ENCODE peak calls at places on chromosomes 1 and 21, in ten cellular contexts. R is pancreas; C is adipocyte; X is testis; N is neuronal stem cell; Q is Peyer's patch; Y is CD8-positive, alpha-beta T cell; B is heart left ventricle; L is sigmoid colon; F is left ventricle myocardium inferior. D is an unnamed sample.

GRCh38 chr1:219733511-219733910 is 120.6 kb upstream of the ZC3H11B start:
- DNase-seq in R (no peak), C (no peak), X (no peak), N (no peak), Q (no peak), Y (no peak), B (no peak), L (no peak), F (no peak), D (no peak)

GRCh38 chr1:69700770-69701169 is 133.0 kb downstream of the LRRC7 start:
- DNase-seq in R (peak; percentile 4), C (peak; percentile 4), X (no peak), N (peak; percentile 3), Q (no peak), Y (no peak), B (no peak), L (no peak), F (no peak), D (no peak)

GRCh38 chr1:3121401-3122215 is 52.6 kb downstream of the PRDM16 start:
- DNase-seq in R (no peak), C (no peak), X (no peak), N (no peak), Q (no peak), Y (no peak), B (no peak), L (no peak), F (no peak), D (no peak)

GRCh38 chr1:110722835-110723234 is 48.1 kb upstream of the KCNA3 start:
- DNase-seq in R (no peak), C (no peak), X (no peak), N (no peak), Q (no peak), Y (no peak), B (no peak), L (no peak), F (no peak), D (no peak)

GRCh38 chr1:107883562-107883961 is 81.4 kb downstream of the VAV3 start:
- DNase-seq in R (no peak), C (no peak), X (no peak), N (no peak), Q (no peak), Y (no peak), B (no peak), L (no peak), F (no peak), D (no peak)

GRCh38 chr1:103459385-103459784 is 66.1 kb upstream of the RNPC3 start:
- DNase-seq in R (no peak), C (no peak), X (no peak), N (no peak), Q (no peak), Y (no peak), B (no peak), L (no peak), F (no peak), D (no peak)

GRCh38 chr1:61053712-61054608 is 28.4 kb upstream of the NFIA start:
- DNase-seq in R (peak; percentile 27), C (no peak), X (peak; percentile 69), N (no peak), Q (peak; percentile 61), Y (peak; percentile 13), B (peak; percentile 64), L (peak; percentile 68), F (peak; percentile 74), D (no peak)

GRCh38 chr1:59237905-59238304 is 59.0 kb upstream of the FGGY start:
- DNase-seq in R (no peak), C (no peak), X (no peak), N (no peak), Q (no peak), Y (no peak), B (no peak), L (no peak), F (no peak), D (no peak)

GRCh38 chr1:151985270-151985669 is 8.4 kb downstream of the S100A10 start:
- DNase-seq in R (no peak), C (no peak), X (no peak), N (no peak), Q (no peak), Y (no peak), B (no peak), L (no peak), F (no peak), D (no peak)

GRCh38 chr1:151984313-151984956 is 9.2 kb downstream of the S100A10 start:
- DNase-seq in R (no peak), C (no peak), X (no peak), N (no peak), Q (no peak), Y (peak; percentile 31), B (no peak), L (no peak), F (no peak), D (no peak)

GRCh38 chr1:151986501-151987190 is 7.0 kb downstream of the S100A10 start:
- DNase-seq in R (no peak), C (no peak), X (no peak), N (no peak), Q (no peak), Y (no peak), B (no peak), L (no peak), F (no peak), D (no peak)

GRCh38 chr1:151988405-151988851 is 5.2 kb downstream of the S100A10 start:
- DNase-seq in R (no peak), C (peak; percentile 81), X (no peak), N (no peak), Q (no peak), Y (no peak), B (no peak), L (no peak), F (no peak), D (no peak)

GRCh38 chr1:151985768-151986167 is 7.9 kb downstream of the S100A10 start:
- DNase-seq in R (no peak), C (no peak), X (no peak), N (no peak), Q (no peak), Y (no peak), B (no peak), L (no peak), F (no peak), D (no peak)
- H3K4me1 ChIP-seq in R (no peaks in the 10 kb centered on the region), C (peaks cover 90% of the 10 kb centered on the region), X (peaks cover 29% of the 10 kb centered on the region), N (no peaks in the 10 kb centered on the region), Q (peaks cover 63% of the 10 kb centered on the region), Y (peaks cover 48% of the 10 kb centered on the region), B (peaks cover 73% of the 10 kb centered on the region), L (no peaks in the 10 kb centered on the region), F (peaks cover 93% of the 10 kb centered on the region), D (peaks cover 31% of the 10 kb centered on the region)

GRCh38 chr1:184974086-184974836 is at the start of gene NIBAN1:
- DNase-seq in R (peak; percentile 71), C (peak; percentile 68), X (peak; percentile 49), N (peak; percentile 14), Q (peak; percentile 84), Y (peak; percentile 59), B (peak; percentile 73), L (peak; percentile 92), F (peak; percentile 78), D (peak; percentile 65)

GRCh38 chr1:184973308-184974085 is 811 bp downstream of the NIBAN1 start:
- DNase-seq in R (peak; percentile 46), C (peak; percentile 88), X (peak; percentile 42), N (peak; percentile 27), Q (no peak), Y (peak; percentile 56), B (peak; percentile 51), L (peak; percentile 76), F (peak; percentile 59), D (peak; percentile 65)

GRCh38 chr1:184972281-184973055 is 1.8 kb downstream of the NIBAN1 start:
- DNase-seq in R (no peak), C (peak; percentile 57), X (no peak), N (no peak), Q (no peak), Y (no peak), B (no peak), L (no peak), F (no peak), D (no peak)

GRCh38 chr1:184975208-184975875 is 1.0 kb upstream of the NIBAN1 start:
- DNase-seq in R (peak; percentile 24), C (no peak), X (no peak), N (no peak), Q (no peak), Y (no peak), B (no peak), L (no peak), F (no peak), D (no peak)

DNA sequence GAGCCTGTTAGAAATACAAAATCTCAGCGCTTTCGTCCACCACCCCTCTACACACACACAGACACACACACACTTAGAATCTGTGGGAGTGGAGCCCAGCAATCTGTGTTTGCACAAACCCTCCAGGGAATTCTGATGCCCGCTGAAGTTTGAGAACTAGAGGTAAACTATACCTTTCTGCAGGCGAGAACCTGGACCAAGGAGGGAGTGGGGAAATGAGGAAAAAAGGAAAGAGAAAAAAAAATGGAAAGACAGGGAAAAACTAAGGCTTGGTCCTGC is 468 bp upstream of the NIBAN1 start:
- DNase-seq in R (no peak), C (no peak), X (no peak), N (no peak), Q (no peak), Y (no peak), B (no peak), L (no peak), F (no peak), D (no peak)
- H3K4me3 ChIP-seq in R (peak overlapping the region; percentile 65), C (peak overlapping the region; percentile 83), X (no peak overlapping the region), N (no peak overlapping the region), Q (no peak overlapping the region), Y (peak overlapping the region; percentile 65), B (peak overlapping the region; percentile 82), L (peak overlapping the region; percentile 87), F (peak overlapping the region; percentile 91), D (peak overlapping the region; percentile 89)

DNA sequence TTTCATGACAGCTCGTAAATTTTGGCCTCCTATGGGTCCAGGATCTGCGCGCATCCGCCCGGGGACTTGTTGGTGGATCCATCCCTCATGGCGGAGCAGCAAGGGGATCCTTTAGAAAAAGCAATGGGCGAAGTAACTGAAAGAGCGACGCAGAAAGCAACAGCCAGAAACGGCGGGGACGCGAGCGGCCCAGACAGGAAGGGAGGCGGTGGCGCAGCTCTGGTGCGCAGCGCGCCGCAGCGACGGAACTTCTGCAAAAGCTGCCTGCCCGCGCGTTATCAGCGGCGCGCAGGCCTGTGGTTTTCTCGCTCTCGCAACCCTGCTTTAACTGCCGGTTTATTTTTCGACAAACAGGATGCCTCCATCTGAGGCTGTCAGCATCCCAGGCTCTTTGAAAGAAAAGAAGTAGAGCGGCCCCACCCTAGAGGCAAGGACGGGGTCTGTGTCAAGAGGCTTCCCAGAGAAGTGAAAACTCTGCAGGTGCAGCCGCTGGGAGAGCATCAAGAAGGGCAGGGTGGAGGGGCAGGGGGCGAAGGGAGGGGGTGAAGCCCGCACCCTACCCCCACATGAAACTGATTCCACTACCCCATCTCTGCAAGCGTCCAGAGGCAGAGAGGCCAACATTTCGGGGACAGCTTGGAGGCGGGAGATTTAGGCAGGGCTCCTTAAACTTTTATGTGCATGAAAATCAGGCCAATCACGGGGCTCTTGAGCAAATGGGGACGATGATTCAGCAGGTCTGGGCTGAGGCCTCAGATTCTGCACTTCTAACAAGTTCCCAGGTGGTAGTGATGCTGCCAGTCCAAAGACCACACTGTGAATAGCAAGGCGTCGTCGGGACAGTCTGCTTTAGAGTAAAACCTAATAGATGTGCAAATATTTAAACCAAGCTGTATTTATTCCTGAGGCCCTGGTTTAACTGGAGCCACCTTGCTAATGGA is 22.2 kb downstream of the RUNX1 start:
- DNase-seq in R (no peak), C (no peak), X (peak; percentile 66), N (peak; percentile 21), Q (peak; percentile 94), Y (peak; percentile 88), B (peak; percentile 44), L (peak; percentile 71), F (peak; percentile 68), D (peak; percentile 78)
- H3K4me1 ChIP-seq in R (no peaks in the 10 kb centered on the region), C (peaks cover 9% of the 10 kb centered on the region), X (no peaks in the 10 kb centered on the region), N (no peaks in the 10 kb centered on the region), Q (peaks cover 27% of the 10 kb centered on the region), Y (peaks cover 80% of the 10 kb centered on the region), B (no peaks in the 10 kb centered on the region), L (no peaks in the 10 kb centered on the region), F (peaks cover 9% of the 10 kb centered on the region), D (peaks cover 72% of the 10 kb centered on the region)

GRCh38 chr1:246488674-246489073 is 18.4 kb downstream of the SMYD3 start:
- DNase-seq in R (no peak), C (no peak), X (no peak), N (no peak), Q (no peak), Y (no peak), B (no peak), L (no peak), F (no peak), D (no peak)

GRCh38 chr1:246477634-246478033 is 29.4 kb downstream of the SMYD3 start:
- DNase-seq in R (no peak), C (no peak), X (no peak), N (no peak), Q (no peak), Y (no peak), B (no peak), L (no peak), F (no peak), D (no peak)

GRCh38 chr1:246479061-246479460 is 28.0 kb downstream of the SMYD3 start:
- DNase-seq in R (no peak), C (no peak), X (no peak), N (no peak), Q (no peak), Y (no peak), B (no peak), L (no peak), F (no peak), D (no peak)

GRCh38 chr1:246483204-246483933 is 23.7 kb downstream of the SMYD3 start:
- DNase-seq in R (no peak), C (peak; percentile 37), X (no peak), N (no peak), Q (no peak), Y (no peak), B (no peak), L (no peak), F (no peak), D (no peak)

GRCh38 chr1:246482780-246483179 is 24.3 kb downstream of the SMYD3 start:
- DNase-seq in R (no peak), C (peak; percentile 48), X (no peak), N (no peak), Q (no peak), Y (no peak), B (no peak), L (no peak), F (no peak), D (no peak)
- H3K4me3 ChIP-seq in R (no peak overlapping the region), C (peak overlapping the region; percentile 30), X (no peak overlapping the region), N (no peak overlapping the region), Q (no peak overlapping the region), Y (no peak overlapping the region), B (no peak overlapping the region), L (no peak overlapping the region), F (no peak overlapping the region), D (no peak overlapping the region)